ENCODE peak calls at places on chromosomes 4 and X, in seven cellular contexts. L is endodermal cell, U is lung, B is fibroblast of lung, O is Karpas-422, J is thyroid gland, Z is GM12878. A is an unnamed sample. For H3K9me3 and H3K36me3, the result is how much of the 10 kb centered on the place peaks cover.

GRCh38 chr4:60223098-60223497 is 977.0 kb upstream of the ADGRL3 start:
- DNase-seq in B (peak), U (no peak), J (no peak), O (no peak), L (no peak), Z (no peak), A (peak)

GRCh38 chr4:10050171-10051120 is 29.1 kb upstream of the SLC2A9 start:
- DNase-seq in J (no peak), B (no peak), Z (no peak), U (no peak), L (no peak), O (no peak), A (no peak)

GRCh38 chr4:182238355-182238931 is 4.8 kb upstream of the TENM3 start:
- DNase-seq in L (peak), O (no peak), U (no peak), Z (no peak), B (no peak), J (no peak), A (no peak)

GRCh38 chrX:97504435-97504834 is 620.7 kb downstream of the RPA4 start:
- DNase-seq in U (no peak), B (no peak), L (no peak), O (no peak), J (no peak), Z (no peak), A (no peak)

GRCh38 chrX:134548257-134548732 is 88.3 kb downstream of the HPRT1 start:
- DNase-seq in L (no peak), B (no peak), U (no peak), J (no peak), O (peak), Z (no peak), A (peak)

GRCh38 chr4:73883306-73883705 is 14.1 kb downstream of the CXCL1 start:
- DNase-seq in O (no peak), L (no peak), J (no peak), B (peak), Z (no peak), U (no peak), A (peak)

GRCh38 chr4:1543976-1544375 is 137.7 kb upstream of the NKX1-1 start:
- DNase-seq in O (no peak), B (no peak), Z (no peak), U (no peak), J (no peak), L (no peak), A (no peak)

GRCh38 chr4:184514121-184514988 is 40.0 kb upstream of the IRF2 start:
- DNase-seq in B (peak), O (no peak), Z (peak), U (peak), J (peak), L (peak), A (peak)

GRCh38 chr4:99651370-99651769 is 6.3 kb downstream of the C4orf54 start:
- DNase-seq in Z (no peak), O (no peak), L (no peak), U (no peak), B (no peak), J (no peak), A (no peak)

GRCh38 chrX:21725498-21725897 is 32.4 kb downstream of the SMPX start:
- DNase-seq in Z (no peak), O (peak), J (no peak), B (peak), L (no peak), U (no peak), A (peak)

DNA sequence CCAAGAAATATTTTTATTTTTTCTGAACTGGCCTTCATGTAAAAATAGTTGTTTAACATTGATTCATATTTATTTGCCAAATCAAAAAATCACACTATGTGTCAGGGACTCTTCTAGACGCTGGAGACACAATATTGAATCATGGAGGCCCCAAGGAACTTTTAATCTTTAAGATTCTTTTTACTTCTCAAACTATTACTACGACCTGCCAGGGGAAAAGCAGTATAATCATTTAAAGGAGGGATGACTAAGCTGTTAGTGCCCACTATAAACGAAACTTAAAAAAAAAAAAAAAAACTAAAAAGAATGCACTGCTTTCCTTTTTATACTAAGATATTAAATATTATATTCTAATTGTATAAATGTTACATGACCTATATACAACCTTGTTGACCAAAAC is 84.7 kb downstream of the PPA2 start:
- DNase-seq in Z (no peak), J (no peak), U (no peak), O (no peak), B (peak), L (no peak), A (peak)
- H3K9me3 ChIP-seq in Z (under half), J (under half), U (under half), O (under half), B (under half), L (under half), A (under half)

DNA sequence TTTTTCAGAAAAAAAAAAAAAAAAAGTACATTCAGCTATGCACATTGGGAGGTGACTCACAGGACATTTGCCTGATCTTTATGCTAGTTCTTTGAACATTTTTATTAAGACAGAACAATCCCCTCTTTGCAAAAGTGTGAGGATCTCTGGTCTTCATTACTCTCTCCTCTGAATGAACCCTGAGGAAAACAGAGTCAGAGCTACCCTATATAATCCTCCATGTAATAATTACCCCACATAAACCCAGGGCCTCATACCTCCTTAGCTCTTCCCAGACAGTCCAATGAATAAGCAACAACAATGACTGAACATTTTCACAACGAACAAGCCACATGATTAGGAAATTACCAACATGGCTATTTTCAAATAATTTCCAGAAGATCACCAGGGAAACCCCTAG is 37.9 kb downstream of the TBC1D9 start:
- DNase-seq in B (peak), U (no peak), O (no peak), L (no peak), Z (no peak), J (no peak), A (peak)
- H3K27ac ChIP-seq in B (peak), U (no peak), O (no peak), L (no peak), Z (no peak), J (no peak), A (no peak)

GRCh38 chr4:77026322-77026704 is 49.5 kb downstream of the CCNI start:
- DNase-seq in L (no peak), J (no peak), U (no peak), O (no peak), B (no peak), Z (no peak), A (no peak)

GRCh38 chr4:77028241-77028640 is 47.5 kb downstream of the CCNI start:
- DNase-seq in U (no peak), L (no peak), Z (no peak), J (no peak), O (no peak), B (no peak), A (no peak)

GRCh38 chr4:77022581-77023133 is 53.1 kb downstream of the CCNI start:
- DNase-seq in J (no peak), O (no peak), L (peak), B (no peak), Z (no peak), U (no peak), A (peak)

GRCh38 chr4:77023920-77024319 is 51.9 kb downstream of the CCNI start:
- DNase-seq in J (no peak), U (no peak), Z (no peak), O (no peak), L (no peak), B (peak), A (no peak)

DNA sequence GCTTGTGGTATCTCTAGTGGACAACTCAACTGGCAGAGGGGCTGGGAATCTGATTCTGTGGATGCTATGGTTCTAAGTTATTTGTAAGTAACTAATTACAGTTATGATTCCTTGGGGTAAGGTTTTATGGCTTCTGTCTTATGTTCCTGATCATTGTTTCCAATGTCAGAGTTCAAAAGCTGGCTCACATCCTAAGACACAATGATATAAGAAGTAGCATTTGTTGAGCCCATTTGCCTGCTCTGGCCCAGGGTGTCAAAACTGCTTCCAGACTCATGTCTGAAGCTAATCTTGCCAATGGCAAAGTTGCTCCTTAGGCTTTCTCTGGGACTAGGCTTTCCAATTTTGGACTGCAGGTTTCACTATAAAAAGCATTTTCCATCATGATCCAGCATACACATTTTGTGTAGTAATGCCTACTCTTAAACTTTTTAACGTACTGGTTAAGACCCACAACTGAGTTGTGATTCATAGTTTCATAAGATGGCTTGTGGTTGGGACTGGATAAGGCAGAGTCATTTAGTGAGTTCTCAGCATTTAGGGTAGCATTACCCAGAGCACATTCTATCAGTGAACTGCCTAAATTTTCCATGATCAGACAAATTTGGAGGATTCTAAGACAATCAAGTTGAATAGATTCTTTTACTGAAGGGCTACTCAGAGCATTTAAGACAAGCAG is 50.0 kb downstream of the CCNI start:
- DNase-seq in U (no peak), B (no peak), Z (peak), J (no peak), L (no peak), O (no peak), A (no peak)
- H3K36me3 ChIP-seq in U (under half), B (under half), Z (half or more), J (under half), L (half or more), O (under half), A (under half)

GRCh38 chr4:133997440-133997839 is 204.1 kb downstream of the PABPC4L start:
- DNase-seq in O (no peak), Z (no peak), U (no peak), B (peak), L (no peak), J (no peak), A (no peak)
- H3K9me3 ChIP-seq in O (under half), Z (under half), U (under half), B (under half), L (half or more), J (under half), A (under half)

GRCh38 chrX:152074163-152074562 is 64.2 kb downstream of the MAGEA10 start:
- DNase-seq in L (no peak), O (no peak), B (no peak), U (no peak), Z (no peak), J (no peak), A (peak)

GRCh38 chrX:152072236-152072635 is 66.1 kb downstream of the MAGEA10 start:
- DNase-seq in B (peak), Z (no peak), L (no peak), O (no peak), J (no peak), U (no peak), A (no peak)

DNA sequence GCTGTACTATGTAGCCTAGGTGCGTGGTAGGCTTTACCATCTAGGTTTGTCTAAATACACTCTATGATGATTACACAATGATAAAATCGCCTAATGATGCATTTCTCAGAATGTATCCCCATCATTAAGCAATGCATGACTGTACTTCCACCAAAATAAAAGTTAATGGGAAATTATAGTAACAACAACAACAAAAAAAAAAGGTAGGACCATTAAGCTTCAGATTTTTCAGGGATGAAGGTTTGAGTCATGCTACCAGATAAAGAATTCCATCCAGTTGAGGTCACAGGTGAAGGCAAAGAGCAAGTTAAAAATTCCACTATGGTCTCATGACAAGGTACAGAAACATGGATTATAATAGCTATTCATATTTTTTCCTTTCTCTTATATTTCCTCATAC is 68.2 kb downstream of the MAGEA10 start:
- DNase-seq in J (no peak), O (no peak), B (no peak), U (no peak), Z (no peak), L (no peak), A (no peak)
- H3K27ac ChIP-seq in J (no peak), O (no peak), B (no peak), U (no peak), Z (no peak), L (no peak), A (no peak)

GRCh38 chrX:40832723-40833122 is 97.4 kb upstream of the MED14 start:
- DNase-seq in Z (no peak), L (no peak), U (no peak), O (no peak), B (no peak), J (no peak), A (no peak)
- H3K36me3 ChIP-seq in Z (under half), L (under half), U (under half), O (under half), B (under half), J (under half), A (under half)

GRCh38 chrX:81728622-81729021 is 526.7 kb downstream of the SH3BGRL start:
- DNase-seq in Z (no peak), U (no peak), B (no peak), O (no peak), J (no peak), L (no peak), A (no peak)
- H3K9me3 ChIP-seq in Z (under half), U (under half), B (under half), O (under half), J (under half), L (under half), A (under half)

GRCh38 chr4:172997851-172998250 is 170.8 kb upstream of the GALNT7 start:
- DNase-seq in O (no peak), J (no peak), U (no peak), Z (no peak), L (no peak), B (no peak), A (no peak)
- H3K27ac ChIP-seq in O (no peak), J (peak), U (no peak), Z (no peak), L (no peak), B (no peak), A (no peak)

DNA sequence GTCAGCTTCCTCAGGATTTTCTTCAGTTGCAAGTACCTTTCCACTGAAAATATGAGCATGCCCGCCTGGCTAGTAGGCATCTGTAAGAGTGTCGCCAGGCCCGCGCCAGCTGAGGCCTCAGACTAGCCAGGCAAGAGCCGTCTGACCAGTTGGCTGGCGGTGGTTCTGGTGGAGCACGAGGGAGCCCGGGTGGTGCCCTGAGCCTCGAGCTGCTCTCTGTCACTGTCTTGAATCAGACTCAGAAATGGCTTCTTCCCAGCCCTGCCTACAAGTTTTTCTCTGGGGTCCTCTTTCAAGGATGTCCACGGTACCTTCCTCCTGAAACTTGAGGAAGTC is 11.9 kb downstream of the GRPEL1 start:
- DNase-seq in L (peak), O (no peak), B (no peak), U (no peak), Z (no peak), J (no peak), A (no peak)
- H3K36me3 ChIP-seq in L (half or more), O (under half), B (under half), U (under half), Z (under half), J (under half), A (under half)

A was measured in cardiac muscle cell.